ENCODE peak calls at places on chromosomes 7 and 10, in seven cellular contexts. B is GM23248, U is OCI-LY7, R is hepatocyte, I is HCT116, E is PC-9, F is SK-N-SH. Y is an unnamed sample.

GRCh38 chr7:154862153-154862791 is 140.7 kb downstream of the PAXIP1 start:
- DNase-seq in B (no peak), U (peak; percentile 18), R (no peak), I (no peak), E (no peak), F (peak; percentile 30), Y (no peak)

GRCh38 chr7:106217089-106217542 is 67.7 kb downstream of the NAMPT start:
- DNase-seq in B (peak; percentile 65), U (no peak), R (peak; percentile 66), I (peak; percentile 21), E (peak; percentile 58), F (no peak), Y (peak; percentile 84)

GRCh38 chr7:142581341-142581740 is 167.9 kb upstream of the PRSS1 start:
- DNase-seq in B (peak; percentile 43), U (peak; percentile 55), R (no peak), I (no peak), E (peak; percentile 64), F (no peak), Y (peak; percentile 38)

GRCh38 chr10:28256776-28257175 is 46.1 kb downstream of the MPP7 start:
- DNase-seq in B (no peak), U (no peak), R (no peak), I (no peak), E (no peak), F (no peak), Y (peak; percentile 90)

GRCh38 chr10:124225468-124226270 is 132.3 kb upstream of the CHST15 start:
- DNase-seq in B (no peak), U (peak; percentile 71), R (no peak), I (no peak), E (no peak), F (no peak), Y (no peak)

GRCh38 chr10:76729804-76730203 is 907.8 kb downstream of the KCNMA1 start:
- DNase-seq in B (no peak), U (no peak), R (no peak), I (no peak), E (no peak), F (peak; percentile 36), Y (no peak)

GRCh38 chr7:26686448-26686981 is 177.9 kb downstream of the SKAP2 start:
- DNase-seq in B (peak; percentile 60), U (peak; percentile 45), R (peak; percentile 62), I (peak; percentile 21), E (no peak), F (peak; percentile 17), Y (peak; percentile 63)

GRCh38 chr10:593901-594457 is 95.5 kb downstream of the DIP2C start:
- DNase-seq in B (no peak), U (no peak), R (peak; percentile 35), I (no peak), E (no peak), F (no peak), Y (no peak)

GRCh38 chr7:51229106-51229537 is 87.5 kb downstream of the COBL start:
- DNase-seq in B (no peak), U (no peak), R (no peak), I (no peak), E (no peak), F (no peak), Y (no peak)

GRCh38 chr7:70812511-70812910 is 319.4 kb upstream of the GALNT17 start:
- DNase-seq in B (no peak), U (peak; percentile 41), R (no peak), I (no peak), E (no peak), F (no peak), Y (no peak)

DNA sequence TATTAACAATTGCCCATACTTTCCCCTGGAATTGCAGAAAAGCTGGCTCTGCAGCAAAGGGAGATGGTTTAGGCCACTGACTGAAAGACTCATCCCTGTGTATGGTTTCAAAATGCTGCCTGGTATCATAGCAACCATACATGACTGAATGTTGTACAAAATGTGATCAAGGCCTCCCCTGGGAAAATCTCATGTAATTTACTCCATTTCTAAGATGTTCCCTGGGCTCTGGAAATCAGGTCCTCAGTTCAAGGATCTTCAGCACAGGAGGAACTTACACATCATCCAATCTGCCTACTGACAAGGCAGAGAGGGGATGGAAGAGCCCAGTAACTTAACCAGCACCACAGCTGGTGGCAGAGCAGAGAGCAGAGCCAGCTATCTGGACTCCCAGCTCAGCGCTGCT is 111.8 kb downstream of the JAZF1 start:
- DNase-seq in B (peak; percentile 90), U (no peak), R (no peak), I (no peak), E (peak; percentile 75), F (no peak), Y (peak; percentile 24)
- H3K4me2 ChIP-seq in B (no peak overlapping the region), U (no peak overlapping the region), R (no peak overlapping the region), I (no peak overlapping the region), E (no peak overlapping the region), F (no peak overlapping the region), Y (no peak overlapping the region)

GRCh38 chr10:38157270-38157685 is 63.1 kb downstream of the ZNF37A start:
- DNase-seq in B (no peak), U (no peak), R (no peak), I (no peak), E (no peak), F (no peak), Y (no peak)
- H3K9me3 ChIP-seq in B (no peaks in the 10 kb centered on the region), U (no peaks in the 10 kb centered on the region), R (peaks cover 8% of the 10 kb centered on the region), I (no peaks in the 10 kb centered on the region), E (no peaks in the 10 kb centered on the region), F (no peaks in the 10 kb centered on the region), Y (peaks cover 12% of the 10 kb centered on the region)

GRCh38 chr7:131895541-131896173 is 339.2 kb upstream of the PODXL start:
- DNase-seq in B (peak; percentile 98), U (no peak), R (peak; percentile 48), I (peak; percentile 78), E (no peak), F (no peak), Y (peak; percentile 95)

GRCh38 chr7:131896189-131896855 is 339.9 kb upstream of the PODXL start:
- DNase-seq in B (no peak), U (no peak), R (no peak), I (no peak), E (no peak), F (no peak), Y (no peak)

GRCh38 chr7:131898418-131898817 is 342.0 kb upstream of the PODXL start:
- DNase-seq in B (peak; percentile 66), U (no peak), R (no peak), I (no peak), E (no peak), F (no peak), Y (peak; percentile 15)

GRCh38 chr7:131899271-131900030 is 343.0 kb upstream of the PODXL start:
- DNase-seq in B (peak; percentile 29), U (no peak), R (no peak), I (no peak), E (no peak), F (no peak), Y (no peak)

GRCh38 chr7:131897790-131898165 is 341.4 kb upstream of the PODXL start:
- DNase-seq in B (no peak), U (no peak), R (no peak), I (no peak), E (no peak), F (no peak), Y (no peak)
- H3K9me2 ChIP-seq in B (no peaks in the 10 kb centered on the region), U (no peaks in the 10 kb centered on the region), R (no peaks in the 10 kb centered on the region), I (no peaks in the 10 kb centered on the region), E (no peaks in the 10 kb centered on the region), F (no peaks in the 10 kb centered on the region), Y (no peaks in the 10 kb centered on the region)

GRCh38 chr10:119252051-119252465 is 44.7 kb downstream of the GRK5 start:
- DNase-seq in B (no peak), U (no peak), R (no peak), I (no peak), E (no peak), F (peak; percentile 70), Y (no peak)

GRCh38 chr10:119251315-119251708 is 43.9 kb downstream of the GRK5 start:
- DNase-seq in B (peak; percentile 93), U (no peak), R (peak; percentile 72), I (no peak), E (no peak), F (no peak), Y (no peak)

GRCh38 chr10:119252470-119253151 is 45.2 kb downstream of the GRK5 start:
- DNase-seq in B (no peak), U (no peak), R (no peak), I (no peak), E (no peak), F (no peak), Y (no peak)

GRCh38 chr10:119254355-119254754 is 47.0 kb downstream of the GRK5 start:
- DNase-seq in B (no peak), U (no peak), R (no peak), I (no peak), E (no peak), F (no peak), Y (no peak)

DNA sequence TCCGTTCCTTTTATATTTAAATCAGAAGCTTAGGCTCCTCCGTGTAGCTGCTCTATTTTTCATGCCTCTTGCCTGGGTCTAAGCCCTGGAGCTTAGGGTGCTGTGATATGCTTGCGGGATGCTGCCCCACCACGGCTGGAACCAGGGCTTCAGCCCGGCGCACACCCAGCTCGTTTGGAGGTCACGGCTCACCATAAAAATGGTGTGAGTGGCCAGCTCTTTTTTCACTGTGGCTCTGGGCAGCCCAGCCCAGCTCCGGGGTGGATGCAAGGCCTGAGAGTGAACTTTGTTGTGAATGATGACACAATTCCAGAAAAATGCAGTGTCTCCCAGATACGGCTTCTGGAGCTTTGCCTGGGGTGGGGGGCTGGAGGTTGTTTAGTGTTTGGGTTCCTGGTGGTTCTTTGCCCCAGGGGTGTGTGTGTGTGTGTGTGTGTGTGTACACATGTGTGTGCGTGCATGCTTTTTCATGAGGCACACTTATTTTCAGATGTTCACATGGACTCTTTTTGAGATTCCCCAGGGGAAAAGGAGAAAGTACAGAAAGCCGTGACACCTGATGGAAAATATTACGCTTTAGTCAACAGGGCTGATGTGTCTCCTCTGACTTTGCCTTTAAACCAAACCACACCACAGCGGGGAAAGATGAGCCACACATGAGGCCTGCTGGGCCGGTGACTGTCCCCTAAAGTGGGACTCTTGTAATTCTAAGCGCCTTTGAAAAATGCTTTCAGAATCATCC is 46.2 kb downstream of the GRK5 start:
- DNase-seq in B (peak; percentile 97), U (no peak), R (peak; percentile 88), I (peak; percentile 97), E (peak; percentile 80), F (peak; percentile 44), Y (peak; percentile 87)
- H3K4me2 ChIP-seq in B (peak overlapping the region; percentile 59), U (no peak overlapping the region), R (peak overlapping the region; percentile 66), I (peak overlapping the region; percentile 78), E (peak overlapping the region; percentile 68), F (peak overlapping the region; percentile 74), Y (peak overlapping the region; percentile 74)